ENCODE peak calls at places on chromosomes 5 and 9, in seven cellular contexts. P is H7; W is BE2C; L is tibial nerve; I is heart left ventricle; C is CD8-positive, alpha-beta T cell; T is CD4-positive, alpha-beta memory T cell. N is an unnamed sample.

GRCh38 chr5:96579711-96580110 is 82.5 kb upstream of the CAST start:
- DNase-seq in P (no peak), W (no peak), L (no peak), I (no peak), C (no peak), T (no peak), N (no peak)

GRCh38 chr9:100427366-100428263 is 672 bp downstream of the MSANTD3 start:
- DNase-seq in P (no peak), W (peak; percentile 69), L (no peak), I (peak; percentile 72), C (no peak), T (no peak), N (peak; percentile 68)

GRCh38 chr9:5789489-5789888 is 43.4 kb downstream of the ERMP1 start:
- DNase-seq in P (no peak), W (no peak), L (no peak), I (no peak), C (no peak), T (no peak), N (no peak)

GRCh38 chr5:112420111-112420864 is 1.2 kb upstream of the EPB41L4A start:
- DNase-seq in P (peak; percentile 84), W (peak; percentile 81), L (peak; percentile 68), I (peak; percentile 92), C (no peak), T (peak; percentile 10), N (peak; percentile 57)

GRCh38 chr9:117795271-117795670 is 91.1 kb downstream of the TLR4 start:
- DNase-seq in P (no peak), W (no peak), L (no peak), I (no peak), C (no peak), T (no peak), N (no peak)

GRCh38 chr5:170301149-170301548 is 3.6 kb upstream of the LCP2 start:
- DNase-seq in P (no peak), W (no peak), L (no peak), I (no peak), C (no peak), T (no peak), N (no peak)

GRCh38 chr9:35553670-35554543 is 51.2 kb upstream of the TESK1 start:
- DNase-seq in P (peak; percentile 90), W (peak; percentile 70), L (no peak), I (no peak), C (no peak), T (peak; percentile 32), N (peak; percentile 45)

GRCh38 chr5:141848771-141849370 is 29.3 kb downstream of the PCDH1 start:
- DNase-seq in P (peak; percentile 92), W (no peak), L (no peak), I (no peak), C (no peak), T (no peak), N (peak; percentile 86)

GRCh38 chr9:135123735-135124134 is 36.3 kb downstream of the OLFM1 start:
- DNase-seq in P (no peak), W (no peak), L (no peak), I (no peak), C (no peak), T (no peak), N (no peak)

GRCh38 chr5:91114658-91115057 is 268.5 kb downstream of the ARRDC3 start:
- DNase-seq in P (no peak), W (no peak), L (no peak), I (no peak), C (no peak), T (no peak), N (no peak)

GRCh38 chr9:126449725-126450443 is 123.3 kb downstream of the MVB12B start:
- DNase-seq in P (no peak), W (no peak), L (no peak), I (peak; percentile 17), C (no peak), T (no peak), N (no peak)

GRCh38 chr5:179974946-179975712 is 67.4 kb upstream of the TBC1D9B start:
- DNase-seq in P (peak; percentile 80), W (peak; percentile 71), L (no peak), I (no peak), C (no peak), T (peak; percentile 13), N (peak; percentile 64)

GRCh38 chr5:171968512-171968911 is 37.9 kb downstream of the FBXW11 start:
- DNase-seq in P (no peak), W (no peak), L (no peak), I (no peak), C (no peak), T (no peak), N (no peak)

GRCh38 chr5:100903036-100903887 is at the start of gene ST8SIA4:
- DNase-seq in P (peak; percentile 76), W (peak; percentile 87), L (peak; percentile 75), I (peak; percentile 93), C (peak; percentile 92), T (peak; percentile 87), N (no peak)

GRCh38 chr5:171577940-171578856 is 158.8 kb downstream of the FGF18 start:
- DNase-seq in P (peak; percentile 43), W (no peak), L (peak; percentile 28), I (no peak), C (no peak), T (no peak), N (no peak)

GRCh38 chr5:108222011-108222410 is 159.9 kb downstream of the FBXL17 start:
- DNase-seq in P (no peak), W (no peak), L (no peak), I (no peak), C (no peak), T (no peak), N (no peak)

GRCh38 chr5:144913661-144914060 is 743.0 kb downstream of the KCTD16 start:
- DNase-seq in P (no peak), W (no peak), L (no peak), I (no peak), C (no peak), T (no peak), N (no peak)

GRCh38 chr9:126615791-126616447 is 2.2 kb downstream of the LMX1B start:
- DNase-seq in P (peak; percentile 81), W (no peak), L (no peak), I (no peak), C (no peak), T (no peak), N (no peak)

GRCh38 chr9:129574911-129575574 is 45.9 kb downstream of the C9orf50 start:
- DNase-seq in P (no peak), W (no peak), L (no peak), I (no peak), C (no peak), T (no peak), N (no peak)

GRCh38 chr9:92715488-92716231 is 45.7 kb upstream of the IPPK start:
- DNase-seq in P (no peak), W (no peak), L (no peak), I (peak; percentile 58), C (no peak), T (no peak), N (no peak)
- H3K36me3 ChIP-seq in P (peaks cover 53% of the 10 kb centered on the region), W (peaks cover 95% of the 10 kb centered on the region), L (peaks cover 97% of the 10 kb centered on the region), I (peaks cover 87% of the 10 kb centered on the region), C (peaks cover 28% of the 10 kb centered on the region), T (peaks cover 59% of the 10 kb centered on the region), N (peaks cover 94% of the 10 kb centered on the region)

DNA sequence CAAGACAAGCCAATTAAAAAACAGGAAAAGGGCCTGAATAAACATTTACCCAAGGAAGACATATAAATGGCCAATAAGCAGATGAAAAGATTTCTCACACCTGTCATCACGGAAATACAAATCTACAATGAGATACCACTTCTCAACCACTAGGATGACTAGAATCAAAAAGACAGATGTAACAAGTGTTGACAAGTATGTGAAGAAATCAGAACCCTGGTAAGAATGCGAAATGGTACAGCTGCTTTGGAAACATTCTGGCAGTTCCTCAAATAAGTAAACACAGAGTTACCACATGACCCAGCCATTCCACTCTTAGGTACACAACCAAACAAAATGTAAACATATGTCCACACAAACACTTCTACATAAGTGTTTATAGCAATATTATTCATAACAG is 32.5 kb downstream of the LEAP2 start:
- DNase-seq in P (no peak), W (no peak), L (no peak), I (no peak), C (no peak), T (no peak), N (no peak)
- H3K36me3 ChIP-seq in P (no peaks in the 10 kb centered on the region), W (peaks cover 8% of the 10 kb centered on the region), L (peaks cover 6% of the 10 kb centered on the region), I (peaks cover 62% of the 10 kb centered on the region), C (peaks cover 5% of the 10 kb centered on the region), T (no peaks in the 10 kb centered on the region), N (peaks cover 68% of the 10 kb centered on the region)

GRCh38 chr5:76608833-76609232 is 14.4 kb downstream of the F2RL2 start:
- DNase-seq in P (no peak), W (no peak), L (no peak), I (no peak), C (no peak), T (peak; percentile 9), N (peak; percentile 43)

GRCh38 chr5:76607353-76607871 is 15.8 kb downstream of the F2RL2 start:
- DNase-seq in P (no peak), W (no peak), L (no peak), I (no peak), C (no peak), T (no peak), N (peak; percentile 83)

GRCh38 chr5:76606665-76607064 is 16.5 kb downstream of the F2RL2 start:
- DNase-seq in P (no peak), W (no peak), L (no peak), I (no peak), C (no peak), T (no peak), N (no peak)

GRCh38 chr5:76612942-76613341 is 10.3 kb downstream of the F2RL2 start:
- DNase-seq in P (no peak), W (no peak), L (no peak), I (no peak), C (no peak), T (no peak), N (no peak)

DNA sequence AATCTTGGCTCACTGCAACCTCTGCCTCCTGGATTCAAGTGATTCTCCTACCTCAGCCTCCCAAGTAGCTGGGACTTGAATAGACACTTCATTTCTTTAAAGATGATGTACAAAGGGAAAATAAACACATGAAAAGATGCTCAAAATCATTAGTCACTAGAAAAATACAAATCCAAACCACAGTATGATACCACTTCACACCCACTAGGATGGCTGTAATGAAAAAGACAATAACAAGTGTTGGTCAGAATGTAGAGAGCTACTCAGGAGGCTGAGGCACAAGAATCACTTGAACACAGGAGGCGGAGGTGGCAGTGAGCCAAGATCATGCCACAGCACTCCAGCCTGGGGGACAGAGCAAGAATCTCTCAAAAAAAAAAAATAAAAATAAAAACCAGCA is 13.0 kb downstream of the F2RL2 start:
- DNase-seq in P (no peak), W (no peak), L (no peak), I (no peak), C (no peak), T (no peak), N (peak; percentile 75)
- H3K36me3 ChIP-seq in P (no peaks in the 10 kb centered on the region), W (no peaks in the 10 kb centered on the region), L (no peaks in the 10 kb centered on the region), I (peaks cover 18% of the 10 kb centered on the region), C (peaks cover 34% of the 10 kb centered on the region), T (peaks cover 43% of the 10 kb centered on the region), N (no peaks in the 10 kb centered on the region)

GRCh38 chr5:912356-913091 is 19.8 kb downstream of the TRIP13 start:
- DNase-seq in P (peak; percentile 54), W (peak; percentile 57), L (no peak), I (no peak), C (no peak), T (peak; percentile 87), N (peak; percentile 100)

GRCh38 chr5:910769-911160 is 18.1 kb downstream of the TRIP13 start:
- DNase-seq in P (no peak), W (no peak), L (no peak), I (no peak), C (no peak), T (no peak), N (no peak)

GRCh38 chr5:909086-909485 is 16.4 kb downstream of the TRIP13 start:
- DNase-seq in P (no peak), W (no peak), L (no peak), I (no peak), C (no peak), T (no peak), N (no peak)

GRCh38 chr5:909994-910768 is 17.5 kb downstream of the TRIP13 start:
- DNase-seq in P (no peak), W (no peak), L (no peak), I (no peak), C (no peak), T (no peak), N (no peak)

GRCh38 chr5:911601-912000 is 18.9 kb downstream of the TRIP13 start:
- DNase-seq in P (no peak), W (no peak), L (no peak), I (no peak), C (no peak), T (no peak), N (peak; percentile 89)
- H3K36me3 ChIP-seq in P (peaks cover 43% of the 10 kb centered on the region), W (peaks cover 55% of the 10 kb centered on the region), L (peaks cover 27% of the 10 kb centered on the region), I (peaks cover 8% of the 10 kb centered on the region), C (no peaks in the 10 kb centered on the region), T (no peaks in the 10 kb centered on the region), N (peaks cover 63% of the 10 kb centered on the region)